ENCODE peak calls at places on chromosomes 7 and 10, in six cellular contexts. One of them, this sample, is unnamed.

GRCh38 chr7:111855842-111856227 is 293.5 kb upstream of the IMMP2L start:
- DNase-seq in activated T-helper 1 cell treated with Interleukin-2 at 50 U/mL for 16 hours: no peak
- DNase-seq in stimulated activated CD4-positive, alpha-beta T cell treated with anti-CD3 and anti-CD28 coated beads, Interleukin-1b, Interleukin-23, amount 100 ng/mL, for 1 hour: no peak
- DNase-seq in NCI-H69: peak
- DNase-seq in neural crest cell: no peak
- DNase-seq in SK-N-SH: peak
- DNase-seq in this sample: no peak

GRCh38 chr10:1050555-1050954 is 1.6 kb upstream of the IDI1 start:
- DNase-seq in activated T-helper 1 cell treated with Interleukin-2 at 50 U/mL for 16 hours: peak
- DNase-seq in stimulated activated CD4-positive, alpha-beta T cell treated with anti-CD3 and anti-CD28 coated beads, Interleukin-1b, Interleukin-23, amount 100 ng/mL, for 1 hour: no peak
- DNase-seq in NCI-H69: peak
- DNase-seq in neural crest cell: no peak
- DNase-seq in SK-N-SH: no peak
- DNase-seq in this sample: no peak

GRCh38 chr7:115135769-115136410 is 214.0 kb downstream of the MDFIC start:
- DNase-seq in activated T-helper 1 cell treated with Interleukin-2 at 50 U/mL for 16 hours: no peak
- DNase-seq in stimulated activated CD4-positive, alpha-beta T cell treated with anti-CD3 and anti-CD28 coated beads, Interleukin-1b, Interleukin-23, amount 100 ng/mL, for 1 hour: no peak
- DNase-seq in NCI-H69: peak
- DNase-seq in neural crest cell: no peak
- DNase-seq in SK-N-SH: no peak
- DNase-seq in this sample: no peak

GRCh38 chr7:117412390-117412789 is 14.9 kb downstream of the ASZ1 start:
- DNase-seq in activated T-helper 1 cell treated with Interleukin-2 at 50 U/mL for 16 hours: no peak
- DNase-seq in stimulated activated CD4-positive, alpha-beta T cell treated with anti-CD3 and anti-CD28 coated beads, Interleukin-1b, Interleukin-23, amount 100 ng/mL, for 1 hour: no peak
- DNase-seq in NCI-H69: no peak
- DNase-seq in neural crest cell: no peak
- DNase-seq in SK-N-SH: no peak
- DNase-seq in this sample: no peak

GRCh38 chr7:66330961-66331360 is 125.8 kb downstream of the TPST1 start:
- DNase-seq in activated T-helper 1 cell treated with Interleukin-2 at 50 U/mL for 16 hours: no peak
- DNase-seq in stimulated activated CD4-positive, alpha-beta T cell treated with anti-CD3 and anti-CD28 coated beads, Interleukin-1b, Interleukin-23, amount 100 ng/mL, for 1 hour: no peak
- DNase-seq in NCI-H69: no peak
- DNase-seq in neural crest cell: no peak
- DNase-seq in SK-N-SH: peak
- DNase-seq in this sample: no peak

GRCh38 chr10:51007781-51008180 is 66.5 kb upstream of the PRKG1 start:
- DNase-seq in activated T-helper 1 cell treated with Interleukin-2 at 50 U/mL for 16 hours: no peak
- DNase-seq in stimulated activated CD4-positive, alpha-beta T cell treated with anti-CD3 and anti-CD28 coated beads, Interleukin-1b, Interleukin-23, amount 100 ng/mL, for 1 hour: no peak
- DNase-seq in NCI-H69: no peak
- DNase-seq in neural crest cell: no peak
- DNase-seq in SK-N-SH: no peak
- DNase-seq in this sample: no peak

GRCh38 chr10:57165671-57166070 is 804.6 kb upstream of the ZWINT start:
- DNase-seq in activated T-helper 1 cell treated with Interleukin-2 at 50 U/mL for 16 hours: no peak
- DNase-seq in stimulated activated CD4-positive, alpha-beta T cell treated with anti-CD3 and anti-CD28 coated beads, Interleukin-1b, Interleukin-23, amount 100 ng/mL, for 1 hour: no peak
- DNase-seq in NCI-H69: no peak
- DNase-seq in neural crest cell: no peak
- DNase-seq in SK-N-SH: no peak
- DNase-seq in this sample: no peak

GRCh38 chr10:123666318-123667291 is at the start of gene GPR26:
- DNase-seq in activated T-helper 1 cell treated with Interleukin-2 at 50 U/mL for 16 hours: no peak
- DNase-seq in stimulated activated CD4-positive, alpha-beta T cell treated with anti-CD3 and anti-CD28 coated beads, Interleukin-1b, Interleukin-23, amount 100 ng/mL, for 1 hour: no peak
- DNase-seq in NCI-H69: no peak
- DNase-seq in neural crest cell: peak
- DNase-seq in SK-N-SH: peak
- DNase-seq in this sample: peak

GRCh38 chr7:140689199-140690152 is 7.0 kb upstream of the NDUFB2 start:
- DNase-seq in activated T-helper 1 cell treated with Interleukin-2 at 50 U/mL for 16 hours: no peak
- DNase-seq in stimulated activated CD4-positive, alpha-beta T cell treated with anti-CD3 and anti-CD28 coated beads, Interleukin-1b, Interleukin-23, amount 100 ng/mL, for 1 hour: no peak
- DNase-seq in NCI-H69: no peak
- DNase-seq in neural crest cell: no peak
- DNase-seq in SK-N-SH: no peak
- DNase-seq in this sample: no peak

GRCh38 chr7:101754432-101755159 is 62.8 kb upstream of the CUX1 start:
- DNase-seq in activated T-helper 1 cell treated with Interleukin-2 at 50 U/mL for 16 hours: no peak
- DNase-seq in stimulated activated CD4-positive, alpha-beta T cell treated with anti-CD3 and anti-CD28 coated beads, Interleukin-1b, Interleukin-23, amount 100 ng/mL, for 1 hour: no peak
- DNase-seq in NCI-H69: peak
- DNase-seq in neural crest cell: no peak
- DNase-seq in SK-N-SH: peak
- DNase-seq in this sample: no peak

GRCh38 chr10:97553575-97554100 is 18.9 kb upstream of the ANKRD2 start:
- DNase-seq in activated T-helper 1 cell treated with Interleukin-2 at 50 U/mL for 16 hours: peak
- DNase-seq in stimulated activated CD4-positive, alpha-beta T cell treated with anti-CD3 and anti-CD28 coated beads, Interleukin-1b, Interleukin-23, amount 100 ng/mL, for 1 hour: no peak
- DNase-seq in NCI-H69: peak
- DNase-seq in neural crest cell: peak
- DNase-seq in SK-N-SH: peak
- DNase-seq in this sample: peak

GRCh38 chr10:118626953-118627352 is 31.5 kb upstream of the PRLHR start:
- DNase-seq in activated T-helper 1 cell treated with Interleukin-2 at 50 U/mL for 16 hours: no peak
- DNase-seq in stimulated activated CD4-positive, alpha-beta T cell treated with anti-CD3 and anti-CD28 coated beads, Interleukin-1b, Interleukin-23, amount 100 ng/mL, for 1 hour: no peak
- DNase-seq in NCI-H69: peak
- DNase-seq in neural crest cell: no peak
- DNase-seq in SK-N-SH: no peak
- DNase-seq in this sample: no peak

GRCh38 chr10:60611291-60611747 is 167.0 kb upstream of the CDK1 start:
- DNase-seq in activated T-helper 1 cell treated with Interleukin-2 at 50 U/mL for 16 hours: no peak
- DNase-seq in stimulated activated CD4-positive, alpha-beta T cell treated with anti-CD3 and anti-CD28 coated beads, Interleukin-1b, Interleukin-23, amount 100 ng/mL, for 1 hour: no peak
- DNase-seq in NCI-H69: peak
- DNase-seq in neural crest cell: no peak
- DNase-seq in SK-N-SH: no peak
- DNase-seq in this sample: no peak